ENCODE peak calls at places on chromosome 20, in four cellular contexts. J is H1, M is SK-N-SH, G is HepG2. U is an unnamed sample.
A peak's percentile ranks its signal among the peaks of the same experiment; 100 is the strongest.

GRCh38 chr20:40683221-40683893 is 5.7 kb downstream of the MAFB start:
- DNase-seq in J (peak; percentile 71), M (no peak), G (no peak), U (no peak)

GRCh38 chr20:63378115-63378429 is 16.9 kb upstream of the CHRNA4 start:
- DNase-seq in J (no peak), M (no peak), G (no peak), U (no peak)

GRCh38 chr20:3405696-3406358 is 1.6 kb downstream of the DNAAF9 start:
- DNase-seq in J (no peak), M (no peak), G (peak; percentile 43), U (peak; percentile 52)

GRCh38 chr20:36408219-36408618 is 102.1 kb downstream of the DLGAP4 start:
- DNase-seq in J (no peak), M (peak; percentile 75), G (peak; percentile 26), U (peak; percentile 88)

GRCh38 chr20:63574156-63574828 is at the start of gene HELZ2:
- DNase-seq in J (peak; percentile 78), M (peak; percentile 90), G (peak; percentile 53), U (peak; percentile 90)

GRCh38 chr20:59751075-59751711 is 146.9 kb downstream of the PHACTR3 start:
- DNase-seq in J (peak; percentile 84), M (peak; percentile 92), G (peak; percentile 52), U (peak; percentile 84)

GRCh38 chr20:63651942-63652191 is 1.4 kb downstream of the STMN3 start:
- DNase-seq in J (no peak), M (peak; percentile 51), G (no peak), U (no peak)

GRCh38 chr20:44800398-44801046 is 9.8 kb downstream of the RIMS4 start:
- DNase-seq in J (peak; percentile 75), M (peak; percentile 36), G (peak; percentile 25), U (no peak)

GRCh38 chr20:37539956-37540455 is 12.3 kb upstream of the BLCAP start:
- DNase-seq in J (no peak), M (no peak), G (no peak), U (no peak)

GRCh38 chr20:48523191-48523757 is 304.5 kb downstream of the PREX1 start:
- DNase-seq in J (peak; percentile 53), M (peak; percentile 25), G (peak; percentile 82), U (peak; percentile 88)

GRCh38 chr20:35772563-35773058 is 796 bp downstream of the PHF20 start:
- DNase-seq in J (no peak), M (no peak), G (no peak), U (no peak)

GRCh38 chr20:59807909-59808728 is 125.3 kb downstream of the SYCP2 start:
- DNase-seq in J (no peak), M (peak; percentile 6), G (no peak), U (no peak)

GRCh38 chr20:61659652-61660346 is 405.9 kb downstream of the TAF4 start:
- DNase-seq in J (no peak), M (no peak), G (no peak), U (no peak)

GRCh38 chr20:61812771-61813485 is 252.8 kb downstream of the TAF4 start:
- DNase-seq in J (no peak), M (no peak), G (no peak), U (no peak)

GRCh38 chr20:47506335-47506734 is 4.6 kb downstream of the NCOA3 start:
- DNase-seq in J (no peak), M (no peak), G (no peak), U (peak; percentile 65)

GRCh38 chr20:45097485-45098095 is 3.3 kb downstream of the KCNS1 start:
- DNase-seq in J (no peak), M (peak; percentile 67), G (no peak), U (no peak)

GRCh38 chr20:49420292-49420691 is 62.2 kb downstream of the KCNB1 start:
- DNase-seq in J (no peak), M (no peak), G (no peak), U (no peak)

GRCh38 chr20:62304331-62305148 is 1.7 kb downstream of the ADRM1 start:
- DNase-seq in J (no peak), M (no peak), G (no peak), U (no peak)

GRCh38 chr20:44849712-44850111 is 35.8 kb upstream of the YWHAB start:
- DNase-seq in J (no peak), M (peak; percentile 30), G (no peak), U (peak; percentile 71)

GRCh38 chr20:39269031-39269461 is 306.9 kb downstream of the DHX35 start:
- DNase-seq in J (peak; percentile 92), M (peak; percentile 77), G (peak; percentile 29), U (peak; percentile 41)

GRCh38 chr20:39266989-39267388 is 304.8 kb downstream of the DHX35 start:
- DNase-seq in J (no peak), M (no peak), G (no peak), U (no peak)

GRCh38 chr20:39263076-39263475 is 300.9 kb downstream of the DHX35 start:
- DNase-seq in J (no peak), M (no peak), G (no peak), U (no peak)

GRCh38 chr20:39268566-39268965 is 306.4 kb downstream of the DHX35 start:
- DNase-seq in J (no peak), M (no peak), G (no peak), U (no peak)

GRCh38 chr20:39264506-39265172 is 302.5 kb downstream of the DHX35 start:
- DNase-seq in J (peak; percentile 75), M (peak; percentile 64), G (peak; percentile 63), U (peak; percentile 84)
- TF ChIP-seq JUND in J (peak; percentile 38), M (no peak), G (no peak), U (no peak)

GRCh38 chr20:2236266-2236665 is 59.5 kb upstream of the TGM3 start:
- DNase-seq in J (no peak), M (no peak), G (no peak), U (no peak)
- TF ChIP-seq JUND in J (no peak), M (no peak), G (no peak), U (no peak)

GRCh38 chr20:11332376-11332775 is 585.3 kb upstream of the BTBD3 start:
- DNase-seq in J (no peak), M (no peak), G (no peak), U (no peak)

GRCh38 chr20:11324990-11325389 is 592.7 kb upstream of the BTBD3 start:
- DNase-seq in J (no peak), M (no peak), G (no peak), U (no peak)

GRCh38 chr20:11329271-11329670 is 588.4 kb upstream of the BTBD3 start:
- DNase-seq in J (no peak), M (no peak), G (no peak), U (no peak)

GRCh38 chr20:11331096-11331495 is 586.6 kb upstream of the BTBD3 start:
- DNase-seq in J (no peak), M (no peak), G (no peak), U (no peak)

DNA sequence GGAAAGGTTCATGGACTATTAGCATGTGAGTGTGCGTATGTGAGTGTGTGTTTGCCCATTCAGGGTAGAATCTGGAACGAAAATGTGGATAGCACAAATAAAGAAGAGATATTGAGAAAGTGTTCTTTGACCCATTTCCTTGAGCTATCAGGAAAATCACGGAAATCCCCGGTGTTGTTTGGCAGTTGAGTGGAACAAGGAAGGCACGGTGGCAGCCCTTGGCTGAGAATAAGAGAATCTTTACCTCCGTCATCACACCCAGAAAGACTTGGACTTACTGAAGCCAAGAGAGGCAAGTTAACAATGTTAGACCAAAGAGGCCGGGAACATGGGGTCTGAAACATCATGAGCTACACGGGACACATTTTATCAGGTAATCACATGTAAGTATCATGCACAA is 588.9 kb upstream of the BTBD3 start:
- DNase-seq in J (no peak), M (no peak), G (no peak), U (no peak)
- TF ChIP-seq JUND in J (no peak), M (no peak), G (no peak), U (no peak)

GRCh38 chr20:16049478-16050093 is 523.7 kb downstream of the KIF16B start:
- DNase-seq in J (no peak), M (no peak), G (no peak), U (no peak)
- TF ChIP-seq JUND in J (no peak), M (no peak), G (no peak), U (no peak)

DNA sequence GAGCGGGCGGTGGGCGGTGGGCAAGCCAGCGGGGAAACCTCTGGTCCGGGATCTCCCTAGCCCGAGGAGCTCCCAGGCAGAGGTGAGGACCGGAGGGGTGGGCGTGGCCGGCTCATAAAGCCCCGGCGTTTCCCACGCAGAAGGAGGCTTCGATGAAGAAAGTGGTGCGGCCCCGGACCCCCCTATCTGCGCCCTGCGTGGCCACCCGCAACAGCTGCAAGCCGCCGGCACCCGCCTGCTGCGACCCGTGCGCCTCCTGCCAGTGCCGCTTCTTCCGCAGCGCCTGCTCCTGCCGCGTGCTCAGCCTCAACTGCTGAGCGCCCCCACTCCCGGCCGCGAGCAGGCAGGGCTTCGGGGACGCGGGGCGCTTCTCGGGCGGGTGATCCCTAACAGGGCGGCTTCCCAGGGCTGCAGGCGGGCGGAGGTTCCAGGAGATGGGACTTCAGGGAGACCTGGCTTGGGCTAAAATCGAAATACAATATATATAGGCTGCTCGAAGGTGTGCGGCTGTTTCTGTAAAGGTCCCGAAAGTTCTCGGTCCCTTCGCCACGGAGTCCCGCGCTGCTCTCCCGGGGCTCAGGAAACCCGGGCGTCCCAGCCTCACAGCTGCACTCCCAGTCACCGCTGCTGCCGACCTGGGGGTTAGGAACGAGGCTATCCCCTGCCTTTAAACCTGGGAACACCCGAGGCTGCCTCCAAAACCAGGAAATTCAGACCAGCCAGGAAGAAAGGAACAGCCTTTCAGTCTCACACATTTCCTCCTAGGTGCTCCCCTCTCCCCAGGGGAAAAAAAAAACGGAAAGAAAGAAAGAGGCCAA is 27.8 kb downstream of the ASIP start:
- DNase-seq in J (peak; percentile 73), M (no peak), G (no peak), U (no peak)
- TF ChIP-seq JUND in J (no peak), M (no peak), G (no peak), U (no peak)

GRCh38 chr20:52104546-52105044 is 87.0 kb downstream of the ZFP64 start:
- DNase-seq in J (peak; percentile 86), M (peak; percentile 46), G (no peak), U (no peak)

GRCh38 chr20:52103469-52103910 is 88.1 kb downstream of the ZFP64 start:
- DNase-seq in J (peak; percentile 69), M (no peak), G (no peak), U (no peak)

GRCh38 chr20:52105045-52105572 is 86.5 kb downstream of the ZFP64 start:
- DNase-seq in J (peak; percentile 82), M (peak; percentile 48), G (no peak), U (peak; percentile 19)

GRCh38 chr20:52103911-52104545 is 87.6 kb downstream of the ZFP64 start:
- DNase-seq in J (peak; percentile 70), M (no peak), G (no peak), U (no peak)

GRCh38 chr20:52105573-52106422 is 85.8 kb downstream of the ZFP64 start:
- DNase-seq in J (peak; percentile 96), M (no peak), G (no peak), U (peak; percentile 44)
- TF ChIP-seq JUND in J (no peak), M (no peak), G (no peak), U (no peak)

GRCh38 chr20:43681991-43682410 is 15.1 kb downstream of the MYBL2 start:
- DNase-seq in J (no peak), M (no peak), G (no peak), U (no peak)
- TF ChIP-seq JUND in J (no peak), M (no peak), G (no peak), U (no peak)

DNA sequence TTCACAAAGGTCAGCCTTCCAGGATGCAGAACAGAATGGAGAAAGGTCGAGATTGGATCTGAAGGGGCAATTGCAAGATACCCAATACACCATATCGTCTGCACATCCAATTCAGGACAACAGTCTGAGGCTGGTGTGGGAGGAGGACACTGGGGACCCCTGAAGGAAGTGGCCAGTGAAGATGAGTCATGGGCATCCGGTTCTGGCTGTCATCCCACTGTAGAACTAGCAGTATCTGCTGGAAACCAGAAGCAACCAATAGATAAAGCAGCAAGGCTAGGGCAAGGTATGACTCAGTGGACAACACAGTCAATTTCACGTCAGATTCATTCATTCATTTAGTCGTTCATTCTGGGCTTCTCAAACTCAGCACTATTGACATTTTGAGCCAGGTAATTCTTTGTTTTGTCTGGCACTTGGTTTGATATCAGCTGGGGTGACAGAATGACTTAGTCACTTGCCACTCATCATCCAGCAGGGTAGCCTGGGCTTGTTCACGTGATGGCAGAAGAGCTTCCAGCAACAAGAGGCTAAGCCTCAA is 30.3 kb upstream of the SHLD1 start:
- DNase-seq in J (no peak), M (no peak), G (peak; percentile 54), U (no peak)
- TF ChIP-seq JUND in J (no peak), M (no peak), G (no peak), U (no peak)